ENCODE peak calls at places on chromosomes 11 and 22, in eight cellular contexts. One of them, this sample, is unnamed.

GRCh38 chr11:2295971-2296912 is 5.5 kb downstream of the C11orf21 start:
- DNase-seq in uterus: no peak
- DNase-seq in prostate gland: no peak
- DNase-seq in gastrocnemius medialis: no peak
- DNase-seq in HCT116: no peak
- DNase-seq in IMR-90: no peak
- DNase-seq in adrenal gland: peak
- DNase-seq in stomach: no peak
- DNase-seq in this sample: peak

GRCh38 chr22:50420581-50420980 is 54.3 kb downstream of the SBF1 start:
- DNase-seq in adrenal gland: no peak
- DNase-seq in IMR-90: no peak
- DNase-seq in HCT116: no peak
- DNase-seq in uterus: no peak
- DNase-seq in gastrocnemius medialis: no peak
- DNase-seq in prostate gland: no peak
- DNase-seq in stomach: no peak
- DNase-seq in this sample: no peak

GRCh38 chr11:75445315-75445953 is 12.4 kb upstream of the KLHL35 start:
- DNase-seq in prostate gland: peak
- DNase-seq in IMR-90: peak
- DNase-seq in adrenal gland: peak
- DNase-seq in stomach: peak
- DNase-seq in gastrocnemius medialis: peak
- DNase-seq in uterus: peak
- DNase-seq in HCT116: peak
- DNase-seq in this sample: peak

GRCh38 chr11:118435233-118435892 is 929 bp upstream of the KMT2A start:
- DNase-seq in uterus: peak
- DNase-seq in gastrocnemius medialis: peak
- DNase-seq in prostate gland: peak
- DNase-seq in stomach: peak
- DNase-seq in HCT116: peak
- DNase-seq in adrenal gland: peak
- DNase-seq in IMR-90: peak
- DNase-seq in this sample: peak

GRCh38 chr22:45880091-45880651 is 96.8 kb downstream of the WNT7B start:
- DNase-seq in HCT116: no peak
- DNase-seq in IMR-90: no peak
- DNase-seq in gastrocnemius medialis: no peak
- DNase-seq in uterus: no peak
- DNase-seq in adrenal gland: no peak
- DNase-seq in prostate gland: no peak
- DNase-seq in stomach: no peak
- DNase-seq in this sample: peak

GRCh38 chr11:114270531-114271270 is 25.5 kb upstream of the NNMT start:
- DNase-seq in gastrocnemius medialis: no peak
- DNase-seq in IMR-90: no peak
- DNase-seq in HCT116: no peak
- DNase-seq in uterus: no peak
- DNase-seq in stomach: no peak
- DNase-seq in adrenal gland: no peak
- DNase-seq in prostate gland: no peak
- DNase-seq in this sample: no peak

GRCh38 chr11:12581923-12582322 is 92.3 kb upstream of the TEAD1 start:
- DNase-seq in IMR-90: peak
- DNase-seq in prostate gland: no peak
- DNase-seq in HCT116: peak
- DNase-seq in uterus: no peak
- DNase-seq in gastrocnemius medialis: no peak
- DNase-seq in stomach: no peak
- DNase-seq in adrenal gland: no peak
- DNase-seq in this sample: no peak

GRCh38 chr11:28674432-28675076 is 566.4 kb downstream of the METTL15 start:
- DNase-seq in HCT116: peak
- DNase-seq in IMR-90: peak
- DNase-seq in stomach: no peak
- DNase-seq in gastrocnemius medialis: no peak
- DNase-seq in prostate gland: no peak
- DNase-seq in adrenal gland: no peak
- DNase-seq in uterus: no peak
- DNase-seq in this sample: no peak

GRCh38 chr11:32615422-32615821 is 31.8 kb downstream of the EIF3M start:
- DNase-seq in prostate gland: no peak
- DNase-seq in uterus: no peak
- DNase-seq in IMR-90: no peak
- DNase-seq in adrenal gland: no peak
- DNase-seq in gastrocnemius medialis: no peak
- DNase-seq in HCT116: no peak
- DNase-seq in stomach: no peak
- DNase-seq in this sample: no peak

GRCh38 chr11:67041602-67042001 is 15.0 kb upstream of the RHOD start:
- DNase-seq in gastrocnemius medialis: no peak
- DNase-seq in stomach: no peak
- DNase-seq in adrenal gland: no peak
- DNase-seq in prostate gland: no peak
- DNase-seq in HCT116: no peak
- DNase-seq in IMR-90: no peak
- DNase-seq in uterus: no peak
- DNase-seq in this sample: no peak

GRCh38 chr11:74429205-74429604 is 31.0 kb upstream of the PGM2L1 start:
- DNase-seq in gastrocnemius medialis: no peak
- DNase-seq in prostate gland: no peak
- DNase-seq in uterus: no peak
- DNase-seq in HCT116: no peak
- DNase-seq in IMR-90: no peak
- DNase-seq in adrenal gland: no peak
- DNase-seq in stomach: no peak
- DNase-seq in this sample: no peak

GRCh38 chr11:73295259-73295995 is 12.6 kb upstream of the ARHGEF17 start:
- DNase-seq in adrenal gland: peak
- DNase-seq in gastrocnemius medialis: no peak
- DNase-seq in IMR-90: peak
- DNase-seq in prostate gland: peak
- DNase-seq in uterus: peak
- DNase-seq in HCT116: peak
- DNase-seq in stomach: peak
- DNase-seq in this sample: no peak

GRCh38 chr11:44338721-44339529 is 29.0 kb upstream of the ALX4 start:
- DNase-seq in IMR-90: no peak
- DNase-seq in gastrocnemius medialis: no peak
- DNase-seq in stomach: no peak
- DNase-seq in prostate gland: no peak
- DNase-seq in HCT116: no peak
- DNase-seq in adrenal gland: no peak
- DNase-seq in uterus: no peak
- DNase-seq in this sample: no peak

GRCh38 chr11:130913268-130913667 is 3.0 kb downstream of the SNX19 start:
- DNase-seq in gastrocnemius medialis: no peak
- DNase-seq in prostate gland: no peak
- DNase-seq in IMR-90: no peak
- DNase-seq in HCT116: no peak
- DNase-seq in stomach: no peak
- DNase-seq in uterus: no peak
- DNase-seq in adrenal gland: no peak
- DNase-seq in this sample: no peak

GRCh38 chr22:17570851-17571631 is 7.7 kb downstream of the SLC25A18 start:
- DNase-seq in HCT116: no peak
- DNase-seq in prostate gland: peak
- DNase-seq in adrenal gland: peak
- DNase-seq in IMR-90: peak
- DNase-seq in gastrocnemius medialis: peak
- DNase-seq in uterus: peak
- DNase-seq in stomach: peak
- DNase-seq in this sample: peak

GRCh38 chr22:50416996-50417395 is 57.8 kb downstream of the SBF1 start:
- DNase-seq in gastrocnemius medialis: no peak
- DNase-seq in stomach: no peak
- DNase-seq in IMR-90: no peak
- DNase-seq in prostate gland: no peak
- DNase-seq in HCT116: no peak
- DNase-seq in uterus: no peak
- DNase-seq in adrenal gland: no peak
- DNase-seq in this sample: no peak

GRCh38 chr22:30596199-30596598 is 4.5 kb upstream of the PES1 start:
- DNase-seq in prostate gland: no peak
- DNase-seq in stomach: no peak
- DNase-seq in IMR-90: no peak
- DNase-seq in gastrocnemius medialis: no peak
- DNase-seq in HCT116: no peak
- DNase-seq in adrenal gland: no peak
- DNase-seq in uterus: no peak
- DNase-seq in this sample: no peak

GRCh38 chr22:30591191-30591587 is 521 bp downstream of the PES1 start:
- DNase-seq in stomach: no peak
- DNase-seq in prostate gland: no peak
- DNase-seq in adrenal gland: no peak
- DNase-seq in IMR-90: peak
- DNase-seq in gastrocnemius medialis: no peak
- DNase-seq in HCT116: no peak
- DNase-seq in uterus: no peak
- DNase-seq in this sample: no peak

GRCh38 chr22:30586414-30586813 is 5.3 kb downstream of the PES1 start:
- DNase-seq in prostate gland: no peak
- DNase-seq in IMR-90: no peak
- DNase-seq in adrenal gland: no peak
- DNase-seq in stomach: no peak
- DNase-seq in gastrocnemius medialis: no peak
- DNase-seq in HCT116: no peak
- DNase-seq in uterus: no peak
- DNase-seq in this sample: no peak

GRCh38 chr22:30596886-30597285 is 5.2 kb upstream of the PES1 start:
- DNase-seq in IMR-90: no peak
- DNase-seq in stomach: peak
- DNase-seq in adrenal gland: no peak
- DNase-seq in uterus: no peak
- DNase-seq in prostate gland: no peak
- DNase-seq in HCT116: no peak
- DNase-seq in gastrocnemius medialis: no peak
- DNase-seq in this sample: no peak

DNA sequence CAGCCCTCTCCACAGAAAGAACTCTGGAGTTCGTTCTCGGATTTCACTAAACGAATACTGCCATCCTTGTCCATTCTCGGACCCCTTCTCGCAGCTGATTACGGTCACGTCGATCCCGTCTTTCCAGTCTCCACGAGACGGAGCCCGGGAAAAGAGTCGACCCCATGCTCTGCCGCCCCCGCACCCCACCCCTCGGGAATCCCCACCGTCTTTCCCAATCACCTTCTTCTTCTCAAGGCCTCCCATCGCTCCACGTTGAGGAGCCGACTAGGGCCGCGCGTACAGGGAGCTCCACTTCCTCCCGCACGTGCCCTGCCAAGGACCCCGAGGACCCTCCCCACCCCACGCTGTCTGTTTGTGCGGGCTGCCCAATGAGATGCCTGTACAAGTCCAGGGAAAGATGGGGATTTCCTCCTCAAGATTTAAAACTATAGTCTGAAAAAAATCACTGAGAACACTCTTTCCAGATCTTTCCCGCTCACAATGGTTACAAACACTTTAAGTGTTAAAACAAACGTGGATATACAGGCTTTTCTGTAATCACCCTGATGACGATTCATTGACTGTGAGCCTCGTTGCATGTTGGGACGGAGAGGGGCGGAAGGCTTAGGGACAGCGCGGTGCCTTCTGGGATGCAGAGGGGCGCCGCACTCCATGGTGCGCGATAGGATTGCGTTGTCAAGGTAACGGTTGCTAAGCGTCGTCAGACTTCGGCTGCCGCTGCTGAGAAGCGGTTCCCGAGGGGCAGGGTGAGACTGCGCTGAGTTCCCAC is at the start of gene PES1:
- DNase-seq in IMR-90: peak
- DNase-seq in uterus: peak
- DNase-seq in gastrocnemius medialis: peak
- DNase-seq in HCT116: peak
- DNase-seq in stomach: peak
- DNase-seq in prostate gland: peak
- DNase-seq in adrenal gland: peak
- DNase-seq in this sample: peak
- TF ChIP-seq POLR2A in IMR-90: peak
- TF ChIP-seq POLR2A in uterus: no peak
- TF ChIP-seq POLR2A in gastrocnemius medialis: peak
- TF ChIP-seq POLR2A in HCT116: no peak
- TF ChIP-seq POLR2A in stomach: no peak
- TF ChIP-seq POLR2A in prostate gland: peak
- TF ChIP-seq POLR2A in adrenal gland: peak
- TF ChIP-seq POLR2A in this sample: no peak

GRCh38 chr11:76577921-76578654 is 92.5 kb downstream of the LRRC32 start:
- DNase-seq in prostate gland: no peak
- DNase-seq in stomach: no peak
- DNase-seq in IMR-90: no peak
- DNase-seq in adrenal gland: no peak
- DNase-seq in HCT116: no peak
- DNase-seq in uterus: no peak
- DNase-seq in gastrocnemius medialis: no peak
- DNase-seq in this sample: no peak
- H3K27ac ChIP-seq in prostate gland: no peak
- H3K27ac ChIP-seq in stomach: peak
- H3K27ac ChIP-seq in IMR-90: no peak
- H3K27ac ChIP-seq in adrenal gland: peak
- H3K27ac ChIP-seq in HCT116: no peak
- H3K27ac ChIP-seq in uterus: peak
- H3K27ac ChIP-seq in gastrocnemius medialis: peak
- H3K27ac ChIP-seq in this sample: peak

DNA sequence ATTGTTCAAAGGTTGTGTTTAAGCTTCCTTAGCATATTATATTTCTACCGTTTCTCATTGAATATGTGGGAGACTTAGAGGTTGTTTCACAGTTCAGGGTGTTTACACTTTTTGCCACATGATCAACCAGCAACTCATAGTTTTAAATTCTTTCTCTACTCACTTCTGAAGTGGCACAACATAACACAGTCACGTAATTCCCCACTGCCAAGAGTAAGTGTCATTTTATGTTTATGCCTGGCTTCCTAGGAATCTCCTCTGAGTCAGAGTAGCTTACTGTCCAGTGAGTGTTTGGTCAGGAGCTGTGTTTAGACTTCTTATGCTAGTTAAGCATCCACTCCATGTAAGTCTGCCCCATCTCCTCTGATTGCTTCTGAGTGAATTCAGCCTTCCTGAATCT is 520.8 kb upstream of the KIRREL3 start:
- DNase-seq in IMR-90: peak
- DNase-seq in uterus: no peak
- DNase-seq in prostate gland: no peak
- DNase-seq in gastrocnemius medialis: no peak
- DNase-seq in HCT116: no peak
- DNase-seq in adrenal gland: no peak
- DNase-seq in stomach: no peak
- DNase-seq in this sample: no peak
- TF ChIP-seq POLR2A in IMR-90: no peak
- TF ChIP-seq POLR2A in uterus: no peak
- TF ChIP-seq POLR2A in prostate gland: no peak
- TF ChIP-seq POLR2A in gastrocnemius medialis: no peak
- TF ChIP-seq POLR2A in HCT116: no peak
- TF ChIP-seq POLR2A in adrenal gland: no peak
- TF ChIP-seq POLR2A in stomach: no peak
- TF ChIP-seq POLR2A in this sample: no peak

GRCh38 chr11:26571861-26572654 is at the start of gene MUC15:
- DNase-seq in gastrocnemius medialis: no peak
- DNase-seq in HCT116: no peak
- DNase-seq in prostate gland: peak
- DNase-seq in adrenal gland: no peak
- DNase-seq in IMR-90: no peak
- DNase-seq in uterus: no peak
- DNase-seq in stomach: no peak
- DNase-seq in this sample: no peak
- H3K27ac ChIP-seq in gastrocnemius medialis: no peak
- H3K27ac ChIP-seq in HCT116: no peak
- H3K27ac ChIP-seq in prostate gland: no peak
- H3K27ac ChIP-seq in adrenal gland: no peak
- H3K27ac ChIP-seq in IMR-90: no peak
- H3K27ac ChIP-seq in uterus: no peak
- H3K27ac ChIP-seq in stomach: no peak
- H3K27ac ChIP-seq in this sample: peak

GRCh38 chr22:44382461-44383038 is 69.8 kb upstream of the SHISAL1 start:
- DNase-seq in adrenal gland: peak
- DNase-seq in gastrocnemius medialis: no peak
- DNase-seq in prostate gland: no peak
- DNase-seq in IMR-90: no peak
- DNase-seq in uterus: no peak
- DNase-seq in stomach: no peak
- DNase-seq in HCT116: no peak
- DNase-seq in this sample: peak
- TF ChIP-seq POLR2A in adrenal gland: no peak
- TF ChIP-seq POLR2A in gastrocnemius medialis: no peak
- TF ChIP-seq POLR2A in prostate gland: no peak
- TF ChIP-seq POLR2A in IMR-90: no peak
- TF ChIP-seq POLR2A in uterus: no peak
- TF ChIP-seq POLR2A in stomach: no peak
- TF ChIP-seq POLR2A in HCT116: no peak
- TF ChIP-seq POLR2A in this sample: no peak